ENCODE peak calls at places on chromosomes 4 and X, in four cellular contexts. Q is K562, L is SK-N-SH, R is GM12878. B is an unnamed sample.

GRCh38 chr4:43330288-43330687 is 437.8 kb downstream of the GRXCR1 start:
- DNase-seq in L (no peak), Q (no peak), R (no peak), B (no peak)

GRCh38 chr4:16289872-16290554 is 63.7 kb upstream of the TAPT1 start:
- DNase-seq in Q (peak; percentile 12), R (no peak), L (peak; percentile 51), B (peak; percentile 29)

GRCh38 chr4:122747883-122748282 is 15.4 kb downstream of the BBS12 start:
- DNase-seq in L (no peak), Q (no peak), R (no peak), B (no peak)

GRCh38 chr4:70925899-70926635 is 23.9 kb downstream of the MOB1B start:
- DNase-seq in Q (no peak), R (peak; percentile 58), L (no peak), B (no peak)

GRCh38 chrX:85244411-85245210 is 820 bp downstream of the ZNF711 start:
- DNase-seq in L (peak; percentile 60), Q (peak; percentile 4), R (no peak), B (peak; percentile 16)

GRCh38 chrX:12701625-12702024 is 89.6 kb upstream of the PRPS2 start:
- DNase-seq in Q (peak; percentile 66), L (peak; percentile 50), R (peak; percentile 12), B (peak; percentile 65)

GRCh38 chr4:175412744-175413143 is 399.3 kb downstream of the GPM6A start:
- DNase-seq in R (no peak), L (no peak), Q (no peak), B (no peak)

GRCh38 chrX:17744896-17745523 is 7.7 kb downstream of the SCML1 start:
- DNase-seq in L (no peak), R (no peak), Q (no peak), B (no peak)

GRCh38 chr4:25760518-25761157 is 102.2 kb downstream of the SEL1L3 start:
- DNase-seq in R (no peak), L (no peak), Q (no peak), B (no peak)

GRCh38 chrX:3346436-3347329 is at the start of gene MXRA5:
- DNase-seq in Q (no peak), L (peak; percentile 13), R (no peak), B (no peak)

GRCh38 chr4:142532054-142532453 is 314.0 kb downstream of the INPP4B start:
- DNase-seq in R (no peak), Q (no peak), L (no peak), B (no peak)

GRCh38 chr4:75512336-75513211 is 1.6 kb downstream of the RCHY1 start:
- DNase-seq in R (peak; percentile 13), Q (peak; percentile 61), L (no peak), B (no peak)

GRCh38 chr4:110963621-110964020 is 340.7 kb upstream of the PITX2 start:
- DNase-seq in L (no peak), Q (no peak), R (no peak), B (peak; percentile 12)

GRCh38 chr4:83516042-83516772 is 19.7 kb upstream of the GPAT3 start:
- DNase-seq in Q (no peak), L (no peak), R (no peak), B (no peak)

GRCh38 chr4:94525993-94526740 is 74.4 kb downstream of the PDLIM5 start:
- DNase-seq in R (no peak), Q (no peak), L (no peak), B (no peak)

GRCh38 chr4:63505714-63506460 is 903.4 kb downstream of the TECRL start:
- DNase-seq in Q (no peak), L (no peak), R (no peak), B (no peak)

GRCh38 chrX:23436875-23437274 is 102.2 kb downstream of the PTCHD1 start:
- DNase-seq in Q (no peak), L (no peak), R (no peak), B (no peak)

GRCh38 chrX:49960061-49960460 is 37.7 kb downstream of the CLCN5 start:
- DNase-seq in Q (no peak), R (no peak), L (no peak), B (no peak)

GRCh38 chrX:48896611-48897011 is 957 bp downstream of the TIMM17B start:
- DNase-seq in L (no peak), Q (peak; percentile 28), R (no peak), B (no peak)

GRCh38 chrX:148426467-148426866 is 74.0 kb upstream of the AFF2 start:
- DNase-seq in R (no peak), L (no peak), Q (no peak), B (no peak)

GRCh38 chr4:71198958-71199357 is 139.9 kb upstream of the SLC4A4 start:
- DNase-seq in Q (no peak), R (no peak), L (no peak), B (no peak)

GRCh38 chr4:1417522-1418390 is 11.5 kb upstream of the NKX1-1 start:
- DNase-seq in R (no peak), L (peak; percentile 30), Q (no peak), B (no peak)

GRCh38 chr4:138311771-138312535 is 69.8 kb upstream of the SLC7A11 start:
- DNase-seq in Q (no peak), L (no peak), R (no peak), B (no peak)

GRCh38 chrX:12439396-12439795 is 301.1 kb downstream of the FRMPD4 start:
- DNase-seq in R (no peak), L (no peak), Q (no peak), B (no peak)

GRCh38 chrX:39982927-39983326 is 114.8 kb downstream of the BCOR start:
- DNase-seq in R (no peak), Q (no peak), L (no peak), B (no peak)

GRCh38 chr4:4492161-4492847 is 49.5 kb downstream of the STX18 start:
- DNase-seq in L (no peak), Q (no peak), R (peak; percentile 56), B (no peak)

DNA sequence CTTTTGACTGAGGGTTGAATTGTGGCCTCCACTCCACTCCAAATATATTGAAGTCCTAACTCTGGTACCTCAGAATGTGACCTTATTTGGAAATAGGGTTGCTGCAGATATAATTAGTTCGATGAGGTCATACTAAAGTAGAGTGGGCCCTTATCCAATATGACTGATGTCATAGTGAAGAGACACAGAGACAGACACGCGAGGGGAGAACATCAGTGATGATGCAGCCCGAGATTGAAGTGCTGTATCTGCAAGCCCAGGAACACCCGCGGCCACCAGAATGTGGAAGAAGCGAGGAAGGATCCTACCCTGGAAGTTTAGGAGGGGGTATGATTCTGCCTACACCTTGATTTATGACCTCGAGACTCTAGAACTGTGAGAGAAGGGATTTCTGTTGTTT is 279.0 kb downstream of the ANKRD50 start:
- DNase-seq in R (no peak), L (no peak), Q (no peak), B (no peak)
- TF ChIP-seq FOXM1 in R (no peak), L (no peak), Q (no peak), B (no peak)

DNA sequence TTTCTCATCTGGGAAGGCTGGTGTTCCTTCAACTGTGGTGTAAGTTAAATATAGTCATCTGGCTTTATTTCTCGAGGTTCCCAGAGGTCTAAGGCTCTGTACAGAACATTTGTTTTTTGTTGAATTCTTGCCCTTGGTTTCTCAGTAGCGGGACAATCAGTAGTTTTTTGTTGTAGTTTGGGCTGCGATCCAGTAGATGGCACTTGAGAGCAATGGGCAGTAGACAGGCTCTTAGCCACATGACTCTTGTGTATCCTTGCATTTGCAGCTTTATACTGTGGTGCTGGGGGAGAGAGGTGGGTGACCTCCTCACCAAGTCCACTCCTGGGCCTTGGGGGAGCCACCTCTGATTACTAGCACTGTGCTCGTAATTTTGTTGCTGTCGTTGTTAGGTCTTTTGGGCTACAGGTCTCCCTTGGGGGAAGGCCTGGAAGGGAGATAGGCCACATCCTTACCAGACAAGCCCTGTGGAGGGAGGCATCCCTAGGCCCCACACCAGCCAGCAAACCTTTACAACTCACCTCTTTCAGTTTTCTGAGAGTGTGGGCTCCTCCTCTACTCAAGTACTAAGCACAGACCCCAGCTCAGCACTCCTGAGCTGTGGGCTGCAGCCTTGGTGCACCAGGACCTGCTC is 8.1 kb downstream of the ETDB start:
- DNase-seq in Q (peak; percentile 10), L (peak; percentile 33), R (no peak), B (peak; percentile 51)
- TF ChIP-seq FOXM1 in Q (no peak), L (no peak), R (no peak), B (no peak)

GRCh38 chr4:81604683-81605082 is 133.0 kb upstream of the RASGEF1B start:
- DNase-seq in R (no peak), L (no peak), Q (no peak), B (no peak)

GRCh38 chr4:81601270-81601694 is 129.6 kb upstream of the RASGEF1B start:
- DNase-seq in Q (no peak), L (no peak), R (no peak), B (no peak)

GRCh38 chr4:81599646-81600231 is 128.0 kb upstream of the RASGEF1B start:
- DNase-seq in L (no peak), R (no peak), Q (no peak), B (no peak)

GRCh38 chr4:81602853-81603252 is 131.1 kb upstream of the RASGEF1B start:
- DNase-seq in Q (no peak), R (no peak), L (no peak), B (no peak)

DNA sequence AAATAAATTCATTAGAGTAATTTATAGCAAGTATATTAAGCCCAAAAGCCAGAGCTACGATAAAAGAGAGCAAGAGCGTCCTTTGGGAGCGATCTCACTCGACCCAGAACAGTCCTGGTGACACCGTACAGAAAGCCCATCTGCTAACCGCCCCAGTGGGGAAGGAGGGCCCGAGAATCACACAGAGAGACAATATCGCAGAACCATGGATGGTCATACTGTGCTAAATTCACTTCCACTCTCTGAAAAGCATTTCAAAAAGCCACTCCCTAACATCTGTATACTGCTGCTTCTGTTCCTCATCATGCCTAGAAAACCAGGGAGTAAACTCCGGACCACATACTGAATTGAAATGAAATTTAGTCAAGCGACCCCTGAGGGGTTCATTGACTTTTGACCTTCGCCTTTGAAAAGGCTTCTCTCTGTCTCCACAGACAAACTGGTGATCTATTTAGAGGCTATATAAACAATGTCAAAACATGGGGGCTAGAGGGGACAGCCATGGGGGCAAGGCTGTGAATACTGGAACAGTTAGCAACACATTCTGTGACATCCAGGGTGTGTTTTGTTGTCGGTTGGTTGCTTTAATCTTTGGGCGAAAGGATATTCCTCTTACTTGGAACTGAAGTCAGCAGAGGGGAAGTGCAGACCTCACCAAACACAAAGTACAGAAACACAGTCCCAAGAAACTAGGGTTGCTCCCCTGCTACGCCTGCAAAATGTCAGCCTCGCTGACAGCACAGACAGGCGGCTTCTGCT is 129.0 kb upstream of the RASGEF1B start:
- DNase-seq in R (no peak), L (no peak), Q (no peak), B (no peak)
- TF ChIP-seq FOXM1 in R (no peak), L (no peak), Q (no peak), B (no peak)

GRCh38 chr4:55321707-55322264 is 24.3 kb upstream of the SRD5A3 start:
- DNase-seq in R (peak; percentile 2), L (peak; percentile 44), Q (peak; percentile 62), B (peak; percentile 61)
- TF ChIP-seq FOXM1 in R (no peak), L (no peak), Q (no peak), B (no peak)

DNA sequence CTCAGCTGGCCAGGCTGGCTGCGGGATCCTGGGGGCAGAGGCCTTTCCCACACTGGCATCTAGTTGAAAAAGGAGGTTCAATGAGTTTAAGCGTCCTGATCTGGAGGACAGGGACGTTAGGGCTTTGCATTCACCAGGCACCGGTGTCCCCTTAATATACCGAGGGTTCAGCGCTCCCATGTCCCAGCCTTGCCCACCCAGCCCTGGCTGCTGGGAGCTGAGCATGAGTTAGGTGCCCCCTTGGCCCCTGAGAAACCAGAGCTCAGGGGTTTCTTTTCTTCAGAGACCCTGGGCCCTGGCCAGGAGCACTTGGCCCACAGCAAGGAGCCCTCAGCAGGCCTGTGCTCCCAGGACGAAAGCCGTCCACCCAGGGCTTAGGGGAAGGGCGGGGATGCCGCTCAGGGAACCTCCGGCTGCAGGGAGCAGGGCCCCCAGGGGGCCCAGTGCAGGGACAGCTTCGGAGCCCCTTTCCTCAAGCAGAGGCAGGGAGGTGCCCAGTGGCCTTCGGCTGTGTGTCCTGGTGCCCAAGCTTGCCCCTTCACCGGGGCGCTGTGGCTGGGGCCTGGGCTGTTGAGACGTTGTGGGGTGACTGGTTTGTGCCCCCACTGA is 20.9 kb upstream of the DUSP9 start:
- DNase-seq in L (no peak), Q (no peak), R (no peak), B (no peak)
- TF ChIP-seq FOXM1 in L (no peak), Q (no peak), R (no peak), B (no peak)

GRCh38 chr4:158295053-158295452 is 84.8 kb downstream of the TMEM144 start:
- DNase-seq in R (no peak), L (no peak), Q (no peak), B (no peak)
- TF ChIP-seq FOXM1 in R (no peak), L (no peak), Q (no peak), B (no peak)

B was measured in HEK293T.